ENCODE peak calls at places on chromosome X, in six cellular contexts. X, D, O, J, B and I are unnamed samples.

GRCh38 chrX:39268207-39268606 is 466.9 kb downstream of the MID1IP1 start:
- DNase-seq in B (no peak), J (no peak), X (no peak), D (no peak), O (no peak), I (no peak)

GRCh38 chrX:102959471-102959870 is 22.4 kb downstream of the RAB40AL start:
- DNase-seq in D (peak), J (peak), X (no peak), B (peak), O (no peak), I (no peak)

GRCh38 chrX:105460366-105460765 is 239.9 kb upstream of the TEX13A start:
- DNase-seq in J (peak), B (peak), X (no peak), D (no peak), O (no peak), I (no peak)

GRCh38 chrX:124223524-124223923 is 108.9 kb upstream of the TEX13D start:
- DNase-seq in D (no peak), B (no peak), O (no peak), X (no peak), J (no peak), I (peak)

GRCh38 chrX:107448625-107449468 is 605 bp upstream of the FRMPD3 start:
- DNase-seq in B (no peak), J (no peak), X (peak), D (no peak), O (peak), I (peak)

GRCh38 chrX:123860506-123860840 is 620 bp downstream of the XIAP start:
- DNase-seq in B (peak), X (no peak), J (peak), O (no peak), D (no peak), I (no peak)

GRCh38 chrX:87516716-87517115 is 886 bp upstream of the KLHL4 start:
- DNase-seq in J (peak), O (no peak), D (peak), B (no peak), X (no peak), I (no peak)

GRCh38 chrX:74537011-74537390 is 77.4 kb downstream of the RLIM start:
- DNase-seq in D (peak), J (no peak), X (no peak), B (no peak), O (no peak), I (peak)

GRCh38 chrX:50161143-50161542 is 39.7 kb downstream of the AKAP4 start:
- DNase-seq in B (no peak), X (no peak), O (no peak), J (peak), D (peak), I (no peak)

GRCh38 chrX:40773809-40774208 is 38.5 kb upstream of the MED14 start:
- DNase-seq in O (no peak), B (peak), X (no peak), D (peak), J (peak), I (no peak)

GRCh38 chrX:48676893-48677270 is 6.7 kb upstream of the WAS start:
- DNase-seq in D (no peak), B (peak), X (no peak), O (no peak), J (no peak), I (peak)

GRCh38 chrX:42496239-42496638 is 281.7 kb downstream of the PPP1R2C start:
- DNase-seq in J (no peak), X (no peak), O (no peak), B (no peak), D (no peak), I (no peak)

GRCh38 chrX:23003121-23003520 is 3.4 kb downstream of the DDX53 start:
- DNase-seq in X (no peak), D (peak), O (no peak), B (no peak), J (peak), I (no peak)

GRCh38 chrX:41118156-41118555 is 32.9 kb downstream of the USP9X start:
- DNase-seq in D (no peak), X (no peak), B (no peak), O (no peak), J (no peak), I (no peak)

GRCh38 chrX:119236599-119237525 is 777 bp downstream of the PGRMC1 start:
- DNase-seq in X (peak), D (peak), O (no peak), J (peak), B (peak), I (no peak)

GRCh38 chrX:14359316-14359715 is 170.0 kb upstream of the GLRA2 start:
- DNase-seq in X (no peak), B (no peak), J (no peak), D (no peak), O (no peak), I (no peak)

GRCh38 chrX:31070057-31070468 is 1.8 kb downstream of the FTHL17 start:
- DNase-seq in D (no peak), J (no peak), X (no peak), O (no peak), B (no peak), I (no peak)

GRCh38 chrX:63784902-63785692 is at the start of gene ARHGEF9:
- DNase-seq in B (no peak), X (peak), O (peak), D (no peak), J (peak), I (peak)

GRCh38 chrX:101485212-101486064 is at the start of gene ARMCX4:
- DNase-seq in X (peak), O (peak), B (no peak), D (peak), J (peak), I (peak)

GRCh38 chrX:152878976-152879755 is 18.7 kb upstream of the ZNF185 start:
- DNase-seq in D (no peak), J (no peak), O (no peak), B (no peak), X (no peak), I (no peak)

GRCh38 chrX:71622347-71623104 is 4.2 kb upstream of the CXCR3 start:
- DNase-seq in X (peak), D (peak), J (peak), O (peak), B (no peak), I (peak)

GRCh38 chrX:49842603-49843002 is 13.5 kb downstream of the PAGE4 start:
- DNase-seq in X (no peak), B (no peak), O (no peak), D (no peak), J (no peak), I (no peak)

GRCh38 chrX:51569561-51569960 is 49.2 kb downstream of the CENPVL3 start:
- DNase-seq in J (peak), O (no peak), X (no peak), D (no peak), B (peak), I (no peak)

GRCh38 chrX:136954930-136955329 is 74.4 kb upstream of the RBMX start:
- DNase-seq in O (no peak), D (peak), B (peak), X (no peak), J (peak), I (no peak)

GRCh38 chrX:147570483-147570882 is 341.2 kb upstream of the FMR1 start:
- DNase-seq in J (no peak), O (no peak), D (no peak), X (no peak), B (no peak), I (no peak)

GRCh38 chrX:65866762-65867161 is 173.1 kb downstream of the VSIG4 start:
- DNase-seq in X (no peak), D (no peak), J (no peak), O (no peak), B (no peak), I (no peak)

GRCh38 chrX:17023670-17024069 is 77.2 kb downstream of the REPS2 start:
- DNase-seq in X (no peak), D (no peak), O (no peak), J (no peak), B (peak), I (no peak)

DNA sequence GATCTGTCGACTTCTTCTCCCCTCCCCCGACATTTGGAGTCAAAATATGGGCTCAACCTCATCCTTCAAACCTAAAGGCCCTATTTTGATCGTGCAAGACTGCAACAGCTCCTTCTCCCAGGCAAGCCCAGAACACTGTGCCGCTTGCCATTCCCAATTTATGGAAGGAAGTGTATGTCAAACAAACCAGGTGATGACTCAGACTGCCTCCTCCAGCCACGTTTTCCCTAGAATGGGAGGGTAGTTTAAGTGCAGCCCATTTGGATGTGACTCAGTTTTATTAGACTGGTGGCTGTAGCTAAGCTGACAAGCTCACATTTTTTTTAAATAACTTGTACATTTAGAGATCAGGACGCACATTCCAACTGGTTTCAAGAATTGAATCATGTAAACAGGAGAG is 570.4 kb upstream of the DIPK2B start:
- DNase-seq in B (peak), X (no peak), O (no peak), J (peak), D (peak), I (no peak)
- H3K4me2 ChIP-seq in B (peak), X (no peak), O (no peak), J (peak), D (peak), I (no peak)

GRCh38 chrX:24137192-24137591 is 12.3 kb upstream of the ZFX start:
- DNase-seq in D (no peak), J (no peak), B (no peak), O (no peak), X (no peak), I (no peak)
- H4K91ac ChIP-seq in D (no peak), J (no peak), B (no peak), O (no peak), X (no peak), I (no peak)

DNA sequence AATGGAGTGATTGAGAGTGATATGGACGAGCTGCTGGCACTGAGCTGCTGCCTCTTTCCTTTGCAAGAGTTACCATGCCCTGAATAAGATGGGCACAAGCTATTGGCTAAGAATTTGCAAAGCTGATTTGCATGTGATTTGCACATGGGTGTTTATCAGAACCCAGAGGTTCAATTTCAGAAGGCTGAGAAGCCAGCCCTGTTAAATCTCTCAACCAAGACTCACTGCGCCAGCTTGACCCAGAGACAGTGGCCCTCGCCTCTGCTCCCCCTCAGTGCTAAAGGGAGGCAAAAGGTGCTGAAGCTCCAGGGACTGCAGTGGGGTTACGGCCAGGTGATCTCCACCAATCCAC is 701 bp downstream of the ARHGAP4 start:
- DNase-seq in B (no peak), D (no peak), J (no peak), X (no peak), O (no peak), I (no peak)
- H3K27ac ChIP-seq in B (no peak), D (no peak), J (no peak), X (no peak), O (no peak), I (no peak)

DNA sequence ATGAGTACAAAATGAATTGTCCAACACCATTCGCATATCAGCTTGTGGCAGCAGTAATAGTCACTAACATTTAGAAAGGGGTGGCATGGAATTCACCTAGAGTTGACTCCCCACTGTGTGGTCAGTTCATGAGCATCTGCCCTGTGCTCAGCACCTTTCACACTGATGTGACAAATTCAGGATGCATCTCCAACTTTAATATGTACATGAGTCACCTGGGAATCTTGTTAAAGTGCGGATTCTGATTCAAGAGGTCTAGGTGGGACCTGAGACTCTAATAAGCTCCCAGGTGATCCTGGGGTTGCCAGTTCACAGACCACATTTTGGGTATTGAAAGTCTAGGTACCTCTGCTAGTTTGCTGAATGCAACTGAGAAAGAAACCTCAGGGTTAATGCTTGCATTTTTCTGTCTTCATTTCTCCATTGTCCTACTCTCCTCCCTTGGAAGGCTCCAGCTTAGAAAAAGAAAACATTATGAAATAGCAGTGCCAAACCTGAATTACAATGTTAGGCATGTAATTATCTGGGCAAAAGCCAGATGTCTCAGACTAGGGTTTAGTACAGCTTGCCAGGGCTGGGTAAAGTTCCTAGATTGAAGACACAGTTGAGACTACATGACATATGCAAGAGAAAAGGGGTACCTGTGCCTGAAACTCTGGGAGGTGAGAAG is 32.7 kb downstream of the TMSB4X start:
- DNase-seq in J (no peak), X (no peak), B (no peak), O (no peak), D (peak), I (no peak)
- H3K4me2 ChIP-seq in J (no peak), X (no peak), B (no peak), O (no peak), D (peak), I (no peak)

GRCh38 chrX:150936556-150936955 is 38.1 kb upstream of the CD99L2 start:
- DNase-seq in O (no peak), J (no peak), X (no peak), B (no peak), D (no peak), I (no peak)
- H4K91ac ChIP-seq in O (no peak), J (no peak), X (no peak), B (no peak), D (no peak), I (no peak)

DNA sequence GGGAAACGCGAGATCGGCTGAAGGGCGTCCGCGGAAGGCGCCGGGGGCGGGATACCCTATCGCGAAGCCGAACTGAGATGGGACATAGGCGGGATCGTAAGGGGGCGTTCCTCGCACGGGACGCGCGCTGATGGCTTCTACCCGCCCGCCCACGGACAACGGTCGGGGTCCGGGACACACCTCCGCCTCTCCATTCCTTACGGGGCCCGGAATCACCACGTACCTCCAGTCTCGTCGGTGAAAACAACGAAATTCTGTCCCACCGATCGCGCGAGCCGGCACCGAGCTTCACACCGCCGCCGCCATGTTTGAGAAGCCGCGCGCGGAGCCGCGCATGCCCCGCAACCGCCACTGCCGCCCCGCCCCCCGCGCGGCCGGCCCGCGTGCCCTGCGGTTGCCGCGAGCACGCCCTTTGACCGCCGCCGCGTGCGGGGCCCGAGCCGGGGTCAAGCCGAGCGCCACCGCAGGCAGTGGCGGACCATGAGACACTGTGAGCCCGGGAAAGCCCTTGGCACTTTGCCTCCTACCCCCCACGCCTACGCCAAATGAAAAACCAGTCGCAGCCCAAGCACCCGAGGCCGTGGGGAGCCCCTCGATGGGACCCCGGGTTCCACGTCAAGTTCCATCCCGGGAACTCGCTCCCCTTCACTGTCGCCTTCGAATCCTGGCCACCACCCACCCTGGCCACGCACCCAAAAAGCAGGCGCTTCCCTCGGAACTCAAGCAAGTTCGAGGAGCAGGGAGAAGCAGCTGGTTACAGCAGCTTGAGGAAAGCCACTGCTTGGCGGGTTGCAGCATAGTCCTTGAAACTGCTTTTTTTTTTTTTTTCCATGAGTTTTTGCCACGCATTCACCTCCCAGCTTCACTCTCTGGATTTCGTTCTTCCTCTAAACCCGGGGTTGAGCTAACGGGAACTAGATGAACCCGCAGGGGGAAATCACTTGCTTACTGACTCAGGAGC is at the start of gene SCML2:
- DNase-seq in B (peak), J (peak), O (peak), X (peak), D (peak), I (peak)
- H3K27ac ChIP-seq in B (no peak), J (no peak), O (peak), X (no peak), D (peak), I (no peak)

DNA sequence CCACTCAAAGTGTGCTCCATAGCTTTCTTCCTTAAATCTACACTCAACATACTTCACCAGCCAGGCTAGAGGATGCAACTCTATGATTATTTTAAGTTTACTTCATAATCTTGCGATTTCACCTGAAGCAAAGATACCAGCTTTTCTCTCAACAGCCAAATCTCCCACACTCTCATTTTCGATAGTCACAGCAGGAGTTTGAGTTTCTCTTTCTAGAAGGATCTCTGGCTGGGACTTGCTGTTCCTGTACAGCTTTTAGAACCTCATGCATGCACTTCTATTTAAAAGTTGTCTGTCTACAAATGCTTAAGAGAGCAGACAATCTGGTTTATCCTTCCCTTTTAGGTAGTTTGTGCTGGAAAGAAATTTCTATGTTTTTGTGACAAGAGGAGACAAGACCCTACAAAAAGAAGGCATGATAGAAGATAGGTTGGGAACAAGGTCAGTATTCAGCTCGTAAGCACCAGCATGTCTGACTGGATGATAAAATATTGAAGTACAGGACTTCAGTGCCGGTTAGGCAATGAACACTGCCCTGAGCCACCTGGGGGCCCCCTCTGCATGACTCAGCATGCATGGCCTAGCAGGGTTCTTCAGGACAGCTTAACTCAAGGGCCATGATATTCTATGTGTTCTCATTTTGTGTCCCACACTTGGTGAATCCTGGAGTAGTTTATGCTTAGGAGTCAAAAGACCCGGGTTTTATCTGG is 65.6 kb downstream of the ATXN3L start:
- DNase-seq in B (peak), J (peak), D (peak), O (no peak), X (no peak), I (no peak)
- H3K4me2 ChIP-seq in B (no peak), J (no peak), D (no peak), O (no peak), X (no peak), I (no peak)

GRCh38 chrX:134803551-134804183 is 145.4 kb upstream of the PLAC1 start:
- DNase-seq in B (no peak), X (no peak), J (no peak), D (no peak), O (no peak), I (no peak)
- H4K91ac ChIP-seq in B (no peak), X (no peak), J (no peak), D (no peak), O (no peak), I (no peak)

GRCh38 chrX:68433981-68434299 is 645 bp upstream of the OPHN1 start:
- DNase-seq in J (no peak), B (no peak), D (no peak), O (no peak), X (no peak), I (no peak)
- H3K27ac ChIP-seq in J (peak), B (peak), D (peak), O (peak), X (no peak), I (no peak)